ENCODE peak calls at places on chromosomes 13 and 19, in seven cellular contexts. C, H, J, O, W, S and B are unnamed samples.

GRCh38 chr13:36192166-36192565 is 22.2 kb downstream of the SOHLH2 start:
- DNase-seq in C (no peak), H (no peak), J (no peak), O (no peak), W (peak; percentile 9), S (no peak), B (no peak)

GRCh38 chr19:39052243-39052746 is 19.9 kb upstream of the FBXO27 start:
- DNase-seq in C (peak; percentile 95), H (peak; percentile 71), J (peak; percentile 72), O (peak; percentile 76), W (peak; percentile 56), S (peak; percentile 48), B (peak; percentile 49)

GRCh38 chr13:78192721-78193120 is 274.1 kb upstream of the EDNRB start:
- DNase-seq in C (no peak), H (no peak), J (no peak), O (no peak), W (peak; percentile 57), S (no peak), B (no peak)

GRCh38 chr19:2332341-2333026 is 4.0 kb downstream of the SPPL2B start:
- DNase-seq in C (no peak), H (no peak), J (no peak), O (peak; percentile 75), W (peak; percentile 54), S (peak; percentile 11), B (peak; percentile 91)

GRCh38 chr13:92963029-92963428 is 263.6 kb upstream of the GPC6 start:
- DNase-seq in C (no peak), H (no peak), J (no peak), O (no peak), W (no peak), S (no peak), B (no peak)

GRCh38 chr13:102847272-102848234 is 1.7 kb downstream of the ERCC5 start:
- DNase-seq in C (no peak), H (no peak), J (no peak), O (no peak), W (peak; percentile 54), S (no peak), B (no peak)

GRCh38 chr19:11401808-11402543 is 17.1 kb downstream of the RGL3 start:
- DNase-seq in C (no peak), H (no peak), J (no peak), O (peak; percentile 27), W (no peak), S (no peak), B (no peak)

GRCh38 chr13:77386046-77386445 is 59.2 kb upstream of the MYCBP2 start:
- DNase-seq in C (no peak), H (no peak), J (no peak), O (no peak), W (peak; percentile 30), S (no peak), B (no peak)

GRCh38 chr19:41934849-41935374 is 6.7 kb upstream of the ERFL start:
- DNase-seq in C (peak; percentile 97), H (peak; percentile 65), J (peak; percentile 88), O (peak; percentile 92), W (peak; percentile 42), S (peak; percentile 65), B (peak; percentile 97)

GRCh38 chr19:6752257-6753177 is 13.0 kb downstream of the TRIP10 start:
- DNase-seq in C (peak; percentile 88), H (no peak), J (no peak), O (peak; percentile 14), W (no peak), S (no peak), B (no peak)

GRCh38 chr19:20051841-20052768 is 12.8 kb upstream of the ZNF682 start:
- DNase-seq in C (peak; percentile 91), H (peak; percentile 48), J (peak; percentile 89), O (peak; percentile 73), W (peak; percentile 97), S (peak; percentile 26), B (peak; percentile 20)

GRCh38 chr13:94480672-94481145 is 1.2 kb upstream of the DCT start:
- DNase-seq in C (no peak), H (no peak), J (no peak), O (no peak), W (peak; percentile 86), S (no peak), B (no peak)

GRCh38 chr13:29920018-29920643 is 69.7 kb upstream of the UBL3 start:
- DNase-seq in C (no peak), H (no peak), J (no peak), O (no peak), W (no peak), S (no peak), B (no peak)

GRCh38 chr13:41222259-41222852 is 28.0 kb upstream of the KBTBD7 start:
- DNase-seq in C (peak; percentile 62), H (peak; percentile 20), J (peak; percentile 28), O (peak; percentile 68), W (peak; percentile 43), S (peak; percentile 28), B (peak; percentile 40)

GRCh38 chr19:17234911-17235617 is 9.0 kb downstream of the OCEL1 start:
- DNase-seq in C (peak; percentile 90), H (peak; percentile 62), J (peak; percentile 77), O (peak; percentile 83), W (peak; percentile 30), S (no peak), B (peak; percentile 77)

GRCh38 chr13:111519490-111520170 is 199.2 kb downstream of the TEX29 start:
- DNase-seq in C (no peak), H (no peak), J (no peak), O (no peak), W (no peak), S (no peak), B (no peak)

GRCh38 chr13:110236431-110236830 is 70.5 kb downstream of the COL4A1 start:
- DNase-seq in C (peak; percentile 36), H (no peak), J (no peak), O (no peak), W (no peak), S (no peak), B (no peak)